ENCODE peak calls at places on chromosomes 6 and 20, in four cellular contexts. One of them, this sample, is unnamed. For H3K27me3, the result is how much of the 10 kb centered on the place peaks cover.

GRCh38 chr6:43070028-43070632 is 6.0 kb upstream of the PTK7 start:
- DNase-seq in MM.1S: peak
- DNase-seq in HepG2: peak
- DNase-seq in astrocyte: peak
- DNase-seq in this sample: peak

GRCh38 chr20:19889011-19889953 is 127.9 kb upstream of the NAA20 start:
- DNase-seq in astrocyte: peak
- DNase-seq in MM.1S: no peak
- DNase-seq in HepG2: no peak
- DNase-seq in this sample: no peak

GRCh38 chr6:31585531-31585930 is 546 bp upstream of the LST1 start:
- DNase-seq in astrocyte: no peak
- DNase-seq in HepG2: peak
- DNase-seq in MM.1S: peak
- DNase-seq in this sample: no peak

GRCh38 chr20:32018269-32019155 is 8.3 kb downstream of the CCM2L start:
- DNase-seq in astrocyte: no peak
- DNase-seq in MM.1S: peak
- DNase-seq in HepG2: peak
- DNase-seq in this sample: peak

GRCh38 chr6:110456694-110457093 is 19.7 kb downstream of the SLC22A16 start:
- DNase-seq in HepG2: no peak
- DNase-seq in MM.1S: no peak
- DNase-seq in astrocyte: no peak
- DNase-seq in this sample: no peak

GRCh38 chr6:105112577-105112976 is 67.2 kb downstream of the POPDC3 start:
- DNase-seq in HepG2: no peak
- DNase-seq in astrocyte: no peak
- DNase-seq in MM.1S: peak
- DNase-seq in this sample: no peak

GRCh38 chr6:14543971-14544620 is 426.5 kb downstream of the CD83 start:
- DNase-seq in astrocyte: no peak
- DNase-seq in MM.1S: no peak
- DNase-seq in HepG2: no peak
- DNase-seq in this sample: no peak

GRCh38 chr6:170277893-170278742 is 12.8 kb downstream of the DLL1 start:
- DNase-seq in HepG2: no peak
- DNase-seq in astrocyte: no peak
- DNase-seq in MM.1S: no peak
- DNase-seq in this sample: no peak

GRCh38 chr20:18916886-18917785 is 103.6 kb downstream of the SCP2D1 start:
- DNase-seq in astrocyte: no peak
- DNase-seq in MM.1S: no peak
- DNase-seq in HepG2: no peak
- DNase-seq in this sample: no peak

GRCh38 chr6:138774370-138774769 is 801 bp downstream of the CCDC28A start:
- DNase-seq in MM.1S: no peak
- DNase-seq in astrocyte: no peak
- DNase-seq in HepG2: no peak
- DNase-seq in this sample: no peak

GRCh38 chr6:52509281-52510212 is 67.3 kb downstream of the TRAM2 start:
- DNase-seq in astrocyte: peak
- DNase-seq in HepG2: no peak
- DNase-seq in MM.1S: no peak
- DNase-seq in this sample: no peak

GRCh38 chr20:1656844-1657243 is 735 bp downstream of the SIRPG start:
- DNase-seq in astrocyte: no peak
- DNase-seq in HepG2: no peak
- DNase-seq in MM.1S: no peak
- DNase-seq in this sample: no peak

DNA sequence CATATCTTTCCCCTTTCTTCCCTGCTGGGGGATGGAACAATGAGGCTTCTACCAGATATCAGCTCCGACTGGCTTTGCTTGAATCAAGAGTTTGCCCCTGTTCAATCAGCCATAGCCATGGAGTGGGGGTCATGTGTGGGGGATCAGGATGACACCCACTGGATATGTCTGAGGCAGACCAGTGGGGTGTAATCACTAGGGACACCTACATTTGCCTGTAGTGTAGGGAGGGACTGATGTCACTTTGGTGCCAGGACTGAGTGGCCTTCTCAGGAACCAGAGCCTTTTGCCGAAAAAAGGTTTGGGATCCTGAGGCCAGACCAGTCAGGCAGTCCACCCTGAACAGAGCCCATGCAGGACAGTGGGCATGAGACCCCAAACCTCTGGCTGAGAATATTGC is 1.0 kb downstream of the ITPA start:
- DNase-seq in MM.1S: no peak
- DNase-seq in astrocyte: no peak
- DNase-seq in HepG2: no peak
- DNase-seq in this sample: no peak
- H2AFZ ChIP-seq in MM.1S: peak
- H2AFZ ChIP-seq in astrocyte: peak
- H2AFZ ChIP-seq in HepG2: no peak
- H2AFZ ChIP-seq in this sample: peak

GRCh38 chr6:127121637-127121960 is 3.1 kb downstream of the RSPO3 start:
- DNase-seq in MM.1S: no peak
- DNase-seq in HepG2: no peak
- DNase-seq in astrocyte: no peak
- DNase-seq in this sample: no peak
- H3K27me3 ChIP-seq in MM.1S: under half
- H3K27me3 ChIP-seq in HepG2: under half
- H3K27me3 ChIP-seq in astrocyte: under half
- H3K27me3 ChIP-seq in this sample: under half

GRCh38 chr6:46796842-46797241 is 3.7 kb downstream of the MEP1A start:
- DNase-seq in MM.1S: no peak
- DNase-seq in astrocyte: no peak
- DNase-seq in HepG2: no peak
- DNase-seq in this sample: peak
- H3K4me2 ChIP-seq in MM.1S: no peak
- H3K4me2 ChIP-seq in astrocyte: no peak
- H3K4me2 ChIP-seq in HepG2: no peak
- H3K4me2 ChIP-seq in this sample: peak

GRCh38 chr6:161481786-161482516 is 208.1 kb upstream of the AGPAT4 start:
- DNase-seq in MM.1S: no peak
- DNase-seq in astrocyte: peak
- DNase-seq in HepG2: no peak
- DNase-seq in this sample: no peak

GRCh38 chr6:161482517-161482903 is 208.6 kb upstream of the AGPAT4 start:
- DNase-seq in MM.1S: no peak
- DNase-seq in astrocyte: no peak
- DNase-seq in HepG2: no peak
- DNase-seq in this sample: no peak

GRCh38 chr6:161477901-161478425 is 204.1 kb upstream of the AGPAT4 start:
- DNase-seq in HepG2: no peak
- DNase-seq in MM.1S: no peak
- DNase-seq in astrocyte: no peak
- DNase-seq in this sample: no peak

GRCh38 chr6:161476711-161477110 is 202.8 kb upstream of the AGPAT4 start:
- DNase-seq in HepG2: no peak
- DNase-seq in astrocyte: peak
- DNase-seq in MM.1S: no peak
- DNase-seq in this sample: no peak

DNA sequence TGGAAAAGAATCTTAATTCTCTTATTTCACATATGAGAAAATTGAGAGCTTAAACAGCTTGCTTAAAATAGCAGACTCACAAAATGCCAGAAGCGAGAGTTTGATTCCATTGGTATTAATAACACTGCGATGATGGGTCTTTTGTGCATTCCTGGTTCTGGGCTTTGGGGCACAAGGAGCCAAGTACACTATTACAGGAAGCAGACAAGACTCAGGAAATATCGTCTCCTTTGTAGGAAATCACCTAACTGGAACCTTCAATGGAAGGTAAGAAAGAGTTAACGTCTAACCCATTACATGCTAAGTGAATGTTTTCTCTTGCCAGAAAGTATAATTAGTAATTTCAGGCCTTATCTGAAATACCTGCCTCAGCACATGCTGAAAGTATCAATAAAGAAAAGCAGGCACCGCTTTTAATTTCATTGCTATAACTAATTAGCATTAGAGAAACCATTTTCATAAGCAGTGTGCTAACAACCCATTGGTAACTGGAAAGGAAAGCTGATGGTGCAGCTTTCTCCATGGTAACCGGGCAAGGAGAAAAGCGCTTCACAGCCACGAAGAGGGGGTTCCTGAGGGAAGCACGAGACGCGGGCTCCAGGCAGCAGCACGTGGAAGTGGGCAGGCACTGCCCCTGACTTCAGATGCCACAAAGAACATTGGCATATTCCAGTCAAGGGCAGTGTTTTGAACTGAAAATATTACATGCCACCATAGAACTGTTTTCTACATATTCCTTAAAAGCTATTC is 206.7 kb upstream of the AGPAT4 start:
- DNase-seq in astrocyte: peak
- DNase-seq in HepG2: no peak
- DNase-seq in MM.1S: no peak
- DNase-seq in this sample: no peak
- H2AFZ ChIP-seq in astrocyte: no peak
- H2AFZ ChIP-seq in HepG2: no peak
- H2AFZ ChIP-seq in MM.1S: no peak
- H2AFZ ChIP-seq in this sample: no peak

DNA sequence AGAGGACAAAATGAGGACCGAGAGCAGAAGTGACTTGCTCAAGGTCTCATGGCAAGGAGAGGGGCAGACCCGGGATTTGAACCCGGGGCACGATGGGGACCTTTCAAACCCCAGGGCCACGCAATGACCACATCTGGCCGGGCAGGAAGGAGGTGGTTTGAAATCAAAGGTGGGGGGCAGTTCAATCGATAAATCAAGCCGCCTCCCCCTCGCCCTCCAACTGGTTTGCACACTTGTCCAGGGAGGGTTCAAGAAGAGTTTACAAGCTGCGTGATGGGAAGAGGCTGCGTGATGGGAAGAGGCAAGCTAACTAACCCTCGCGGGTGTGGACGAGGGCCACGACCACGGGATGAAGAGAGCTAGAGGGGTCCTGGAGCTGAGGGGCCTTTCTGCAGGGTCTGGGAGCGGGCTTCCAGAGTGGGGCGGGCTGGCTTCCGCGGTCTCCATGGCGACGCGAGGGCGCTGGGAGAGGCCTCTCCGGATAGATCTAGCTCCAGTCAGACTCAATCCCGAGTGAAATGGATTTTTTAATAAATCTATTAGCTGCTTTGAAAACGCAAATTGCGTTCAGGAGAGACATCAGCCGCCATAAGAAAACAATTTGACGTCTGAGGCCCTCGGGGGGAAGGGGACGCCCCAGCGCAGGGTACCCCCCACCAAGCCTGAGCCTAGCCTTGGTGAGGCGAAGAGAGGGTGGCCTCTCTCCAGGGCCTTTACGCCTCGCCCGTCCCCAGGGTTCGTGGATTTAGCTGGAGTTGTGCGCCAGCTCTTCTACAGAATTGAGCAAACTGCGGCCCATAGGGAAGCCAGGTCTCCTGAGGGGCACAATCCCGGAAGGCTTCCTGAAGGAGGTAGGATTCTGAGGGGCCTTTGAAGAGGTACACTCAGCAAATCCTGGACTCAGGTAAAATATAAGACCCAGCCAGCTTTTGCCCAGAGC is 143.9 kb downstream of the GRM4 start:
- DNase-seq in astrocyte: no peak
- DNase-seq in HepG2: no peak
- DNase-seq in MM.1S: no peak
- DNase-seq in this sample: no peak
- H3K27me3 ChIP-seq in astrocyte: under half
- H3K27me3 ChIP-seq in HepG2: under half
- H3K27me3 ChIP-seq in MM.1S: half or more
- H3K27me3 ChIP-seq in this sample: half or more

GRCh38 chr6:18154507-18155272 is at the start of gene TPMT:
- DNase-seq in astrocyte: no peak
- DNase-seq in HepG2: no peak
- DNase-seq in MM.1S: no peak
- DNase-seq in this sample: no peak

GRCh38 chr6:18148304-18149025 is 6.4 kb downstream of the TPMT start:
- DNase-seq in MM.1S: no peak
- DNase-seq in HepG2: no peak
- DNase-seq in astrocyte: peak
- DNase-seq in this sample: peak

GRCh38 chr6:18153311-18153703 is 1.6 kb downstream of the TPMT start:
- DNase-seq in HepG2: no peak
- DNase-seq in MM.1S: no peak
- DNase-seq in astrocyte: no peak
- DNase-seq in this sample: no peak

GRCh38 chr6:18155273-18155863 is at the start of gene KDM1B:
- DNase-seq in MM.1S: peak
- DNase-seq in HepG2: peak
- DNase-seq in astrocyte: peak
- DNase-seq in this sample: peak

DNA sequence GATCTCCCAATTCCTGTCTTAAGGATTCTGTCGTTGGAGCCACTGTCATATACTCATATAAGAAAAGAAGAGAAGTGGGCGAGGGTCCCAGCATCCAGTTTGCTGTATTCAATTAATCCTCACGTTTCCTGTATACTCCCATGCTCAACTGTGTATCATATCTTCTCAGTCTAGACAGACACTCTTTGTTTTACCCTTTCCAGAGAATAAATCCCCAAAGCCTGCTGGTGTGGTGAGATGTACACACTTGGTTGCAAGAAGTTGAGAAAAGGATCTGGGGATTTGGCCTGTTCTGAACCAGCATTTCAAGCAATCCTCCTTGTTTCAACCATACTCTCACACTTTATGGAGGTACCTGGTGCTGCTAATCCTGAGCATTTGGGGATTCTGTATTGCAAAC is 3.1 kb downstream of the TPMT start:
- DNase-seq in HepG2: no peak
- DNase-seq in MM.1S: no peak
- DNase-seq in astrocyte: no peak
- DNase-seq in this sample: no peak
- H3K4me2 ChIP-seq in HepG2: no peak
- H3K4me2 ChIP-seq in MM.1S: no peak
- H3K4me2 ChIP-seq in astrocyte: no peak
- H3K4me2 ChIP-seq in this sample: no peak

GRCh38 chr20:44157061-44157460 is 29.9 kb downstream of the JPH2 start:
- DNase-seq in HepG2: no peak
- DNase-seq in MM.1S: no peak
- DNase-seq in astrocyte: no peak
- DNase-seq in this sample: no peak

GRCh38 chr20:44151621-44152416 is 35.2 kb downstream of the JPH2 start:
- DNase-seq in astrocyte: peak
- DNase-seq in MM.1S: no peak
- DNase-seq in HepG2: no peak
- DNase-seq in this sample: peak

GRCh38 chr20:44159125-44159524 is 27.9 kb downstream of the JPH2 start:
- DNase-seq in HepG2: no peak
- DNase-seq in astrocyte: no peak
- DNase-seq in MM.1S: no peak
- DNase-seq in this sample: no peak

GRCh38 chr20:44154521-44155001 is 32.4 kb downstream of the JPH2 start:
- DNase-seq in astrocyte: peak
- DNase-seq in HepG2: no peak
- DNase-seq in MM.1S: no peak
- DNase-seq in this sample: peak

DNA sequence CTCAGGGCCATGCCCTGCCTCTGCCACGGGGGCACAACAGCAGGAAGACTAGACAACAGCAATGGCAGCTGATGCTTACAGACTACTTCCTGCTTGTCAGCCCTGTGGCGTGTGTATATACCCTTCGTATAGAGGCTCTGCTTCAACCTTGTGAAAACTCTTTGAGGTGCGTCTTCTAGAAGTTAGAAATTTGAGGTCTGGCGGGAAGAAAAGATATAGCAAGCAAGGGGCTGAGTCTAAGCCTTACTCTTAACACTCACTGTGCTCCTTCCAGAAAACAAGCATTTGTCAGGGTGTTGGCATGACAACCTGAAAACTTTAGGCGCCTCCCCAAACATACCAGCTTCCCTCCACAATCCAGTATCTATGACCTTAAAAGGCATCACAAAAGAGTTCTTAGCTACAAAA is 33.3 kb downstream of the JPH2 start:
- DNase-seq in HepG2: no peak
- DNase-seq in astrocyte: peak
- DNase-seq in MM.1S: no peak
- DNase-seq in this sample: peak
- H2AFZ ChIP-seq in HepG2: no peak
- H2AFZ ChIP-seq in astrocyte: no peak
- H2AFZ ChIP-seq in MM.1S: no peak
- H2AFZ ChIP-seq in this sample: no peak

This sample was measured in PC-9.